ENCODE peak calls at places on chromosomes 4 and X, in eight cellular contexts. O is stomach; Q is posterior vena cava; D is CD4-positive, alpha-beta T cell; E is T-helper 2 cell; B is NCI-H1092; K is GM12891; W is foreskin keratinocyte. F is an unnamed sample.

GRCh38 chr4:15649914-15650545 is 5.1 kb downstream of the FBXL5 start:
- DNase-seq in O (no peak), Q (no peak), D (peak), E (peak), B (peak), K (no peak), W (no peak), F (no peak)

GRCh38 chr4:53346920-53347852 is 18.7 kb downstream of the SCFD2 start:
- DNase-seq in O (no peak), Q (no peak), D (no peak), E (no peak), B (no peak), K (no peak), W (peak), F (no peak)

GRCh38 chrX:147550217-147550616 is 361.5 kb upstream of the FMR1 start:
- DNase-seq in O (no peak), Q (no peak), D (no peak), E (peak), B (peak), K (no peak), W (no peak), F (no peak)

GRCh38 chr4:9765091-9765490 is 16.3 kb upstream of the DRD5 start:
- DNase-seq in O (peak), Q (no peak), D (no peak), E (peak), B (no peak), K (peak), W (no peak), F (no peak)

GRCh38 chrX:136710324-136710951 is 62.5 kb downstream of the CD40LG start:
- DNase-seq in O (no peak), Q (no peak), D (no peak), E (peak), B (no peak), K (no peak), W (peak), F (no peak)

GRCh38 chr4:149896428-149896827 is 80.8 kb upstream of the IQCM start:
- DNase-seq in O (no peak), Q (no peak), D (no peak), E (no peak), B (no peak), K (no peak), W (no peak), F (no peak)

GRCh38 chr4:142416711-142417275 is 429.3 kb downstream of the INPP4B start:
- DNase-seq in O (no peak), Q (no peak), D (no peak), E (peak), B (no peak), K (no peak), W (peak), F (no peak)

GRCh38 chrX:110418220-110418856 is 59.7 kb downstream of the RTL9 start:
- DNase-seq in O (peak), Q (no peak), D (no peak), E (no peak), B (peak), K (no peak), W (no peak), F (peak)

GRCh38 chr4:4394644-4395043 is 7.7 kb downstream of the NSG1 start:
- DNase-seq in O (no peak), Q (peak), D (no peak), E (no peak), B (no peak), K (no peak), W (peak), F (no peak)

GRCh38 chr4:6499241-6499605 is 26.8 kb upstream of the PPP2R2C start:
- DNase-seq in O (no peak), Q (peak), D (no peak), E (no peak), B (no peak), K (no peak), W (no peak), F (no peak)

GRCh38 chrX:107825698-107826285 is at the start of gene MID2:
- DNase-seq in O (peak), Q (peak), D (peak), E (peak), B (peak), K (peak), W (no peak), F (peak)

GRCh38 chr4:150960079-150960478 is 55.0 kb downstream of the LRBA start:
- DNase-seq in O (no peak), Q (no peak), D (no peak), E (no peak), B (no peak), K (no peak), W (no peak), F (no peak)

GRCh38 chr4:139419388-139419914 is 34.5 kb upstream of the RAB33B start:
- DNase-seq in O (no peak), Q (no peak), D (no peak), E (peak), B (no peak), K (no peak), W (peak), F (no peak)

GRCh38 chrX:97556359-97556758 is 672.7 kb downstream of the RPA4 start:
- DNase-seq in O (no peak), Q (no peak), D (no peak), E (no peak), B (no peak), K (no peak), W (no peak), F (no peak)

GRCh38 chr4:3898098-3898497 is 131.9 kb downstream of the ADRA2C start:
- DNase-seq in O (no peak), Q (no peak), D (no peak), E (no peak), B (no peak), K (no peak), W (no peak), F (no peak)

GRCh38 chr4:110654254-110654635 is 31.4 kb upstream of the PITX2 start:
- DNase-seq in O (no peak), Q (no peak), D (no peak), E (no peak), B (no peak), K (no peak), W (no peak), F (no peak)

GRCh38 chr4:31461425-31461824 is 741.3 kb downstream of the PCDH7 start:
- DNase-seq in O (no peak), Q (no peak), D (no peak), E (no peak), B (no peak), K (no peak), W (peak), F (no peak)

GRCh38 chr4:126939401-126939800 is 693.4 kb upstream of the INTU start:
- DNase-seq in O (no peak), Q (no peak), D (no peak), E (no peak), B (no peak), K (no peak), W (peak), F (no peak)

GRCh38 chr4:3355266-3355748 is 62.5 kb downstream of the RGS12 start:
- DNase-seq in O (no peak), Q (no peak), D (no peak), E (peak), B (no peak), K (no peak), W (no peak), F (no peak)

GRCh38 chrX:41067721-41068120 is 17.5 kb upstream of the USP9X start:
- DNase-seq in O (peak), Q (no peak), D (no peak), E (no peak), B (no peak), K (no peak), W (no peak), F (no peak)

GRCh38 chrX:22135994-22136684 is 104.0 kb downstream of the PHEX start:
- DNase-seq in O (no peak), Q (no peak), D (no peak), E (peak), B (peak), K (no peak), W (peak), F (no peak)

GRCh38 chrX:42290608-42291007 is 367.3 kb upstream of the CASK start:
- DNase-seq in O (no peak), Q (no peak), D (no peak), E (no peak), B (no peak), K (no peak), W (no peak), F (no peak)

GRCh38 chr4:183681119-183681518 is 22.0 kb downstream of the TRAPPC11 start:
- DNase-seq in O (no peak), Q (no peak), D (no peak), E (no peak), B (no peak), K (no peak), W (no peak), F (no peak)

GRCh38 chr4:3702551-3703221 is 63.5 kb upstream of the ADRA2C start:
- DNase-seq in O (no peak), Q (peak), D (no peak), E (no peak), B (no peak), K (no peak), W (no peak), F (peak)

GRCh38 chr4:24686866-24687672 is 102.7 kb upstream of the DHX15 start:
- DNase-seq in O (peak), Q (no peak), D (no peak), E (peak), B (no peak), K (no peak), W (no peak), F (peak)

GRCh38 chr4:18840499-18840898 is 818.9 kb upstream of the LCORL start:
- DNase-seq in O (no peak), Q (no peak), D (no peak), E (no peak), B (no peak), K (no peak), W (no peak), F (no peak)

GRCh38 chr4:19776021-19776459 is 475.7 kb upstream of the SLIT2 start:
- DNase-seq in O (no peak), Q (no peak), D (no peak), E (no peak), B (peak), K (no peak), W (peak), F (no peak)

GRCh38 chr4:123659759-123660158 is 263.2 kb downstream of the SPRY1 start:
- DNase-seq in O (no peak), Q (no peak), D (no peak), E (no peak), B (no peak), K (no peak), W (no peak), F (no peak)

GRCh38 chrX:14776901-14777300 is 96.0 kb downstream of the FANCB start:
- DNase-seq in O (no peak), Q (no peak), D (no peak), E (no peak), B (no peak), K (no peak), W (no peak), F (no peak)

GRCh38 chrX:71195959-71196727 is 26.9 kb upstream of the GJB1 start:
- DNase-seq in O (no peak), Q (no peak), D (no peak), E (peak), B (no peak), K (no peak), W (no peak), F (no peak)

GRCh38 chr4:83867221-83867620 is 331.3 kb downstream of the GPAT3 start:
- DNase-seq in O (no peak), Q (no peak), D (no peak), E (no peak), B (no peak), K (no peak), W (no peak), F (no peak)

GRCh38 chr4:18536420-18536819 is 514.9 kb upstream of the LCORL start:
- DNase-seq in O (no peak), Q (no peak), D (no peak), E (no peak), B (no peak), K (no peak), W (no peak), F (no peak)

GRCh38 chr4:3756343-3757059 is 9.7 kb upstream of the ADRA2C start:
- DNase-seq in O (no peak), Q (no peak), D (no peak), E (no peak), B (no peak), K (no peak), W (no peak), F (no peak)

GRCh38 chrX:94053575-94053974 is 379.6 kb downstream of the FAM133A start:
- DNase-seq in O (no peak), Q (no peak), D (no peak), E (peak), B (no peak), K (no peak), W (peak), F (no peak)

GRCh38 chrX:147917700-147918694 is 6.3 kb downstream of the FMR1 start:
- DNase-seq in O (no peak), Q (no peak), D (no peak), E (peak), B (no peak), K (peak), W (no peak), F (no peak)

GRCh38 chr4:1600211-1600780 is 83.8 kb downstream of the FAM53A start:
- DNase-seq in O (no peak), Q (peak), D (no peak), E (no peak), B (no peak), K (no peak), W (no peak), F (peak)

GRCh38 chrX:70168238-70169188 is 8.8 kb upstream of the DGAT2L6 start:
- DNase-seq in O (no peak), Q (no peak), D (no peak), E (no peak), B (no peak), K (no peak), W (peak), F (no peak)